ENCODE peak calls at places on chromosomes 1 and 21, in five cellular contexts. C, O, N, W and D are unnamed samples.

GRCh38 chr1:7223334-7224080 is 438.3 kb downstream of the CAMTA1 start:
- DNase-seq in W (no peak), C (peak; percentile 90), O (peak; percentile 14), N (peak; percentile 56), D (no peak)

GRCh38 chr21:14545906-14546480 is at the start of gene SAMSN1:
- DNase-seq in W (peak; percentile 54), O (peak; percentile 42), N (no peak), C (no peak), D (no peak)

GRCh38 chr1:202189012-202189790 is 4.4 kb upstream of the LGR6 start:
- DNase-seq in N (peak; percentile 11), C (peak; percentile 53), O (peak; percentile 64), W (peak; percentile 66), D (peak; percentile 73)

GRCh38 chr1:145845144-145845513 is 301 bp upstream of the NUDT17 start:
- DNase-seq in C (no peak), W (no peak), N (no peak), O (no peak), D (no peak)

GRCh38 chr1:22454476-22455056 is 2.9 kb downstream of the ZBTB40 start:
- DNase-seq in W (no peak), C (no peak), O (no peak), N (no peak), D (no peak)

GRCh38 chr21:31490471-31490870 is 146.4 kb upstream of the TIAM1 start:
- DNase-seq in C (no peak), N (no peak), O (no peak), W (no peak), D (no peak)

GRCh38 chr1:20124451-20125057 is 5.2 kb upstream of the PLA2G2D start:
- DNase-seq in C (peak; percentile 69), W (no peak), O (peak; percentile 88), N (peak; percentile 4), D (no peak)

GRCh38 chr1:62621907-62622306 is 24.6 kb downstream of the ANGPTL3 start:
- DNase-seq in O (peak; percentile 90), W (no peak), N (peak; percentile 62), C (peak; percentile 97), D (no peak)

GRCh38 chr1:181033799-181034391 is at the start of gene MR1:
- DNase-seq in C (peak; percentile 90), O (peak; percentile 90), N (peak; percentile 70), W (peak; percentile 26), D (no peak)

GRCh38 chr1:173505401-173505800 is 28.3 kb downstream of the PRDX6 start:
- DNase-seq in O (no peak), N (no peak), W (no peak), C (no peak), D (no peak)

GRCh38 chr21:33552093-33552998 is 9.5 kb downstream of the SON start:
- DNase-seq in N (no peak), W (no peak), C (no peak), O (no peak), D (no peak)

GRCh38 chr1:213905315-213905714 is 82.5 kb upstream of the PROX1 start:
- DNase-seq in N (no peak), C (no peak), W (no peak), O (no peak), D (peak; percentile 51)

GRCh38 chr1:185267278-185267677 is 49.8 kb downstream of the IVNS1ABP start:
- DNase-seq in N (no peak), W (no peak), O (no peak), C (no peak), D (no peak)

GRCh38 chr1:61117283-61117682 is 34.9 kb downstream of the NFIA start:
- DNase-seq in W (no peak), O (no peak), C (no peak), N (no peak), D (no peak)

GRCh38 chr1:44559361-44559760 is 114.9 kb downstream of the TMEM53 start:
- DNase-seq in C (no peak), W (no peak), N (no peak), O (no peak), D (no peak)

GRCh38 chr1:169601096-169601881 is 15.0 kb upstream of the F5 start:
- DNase-seq in N (no peak), C (peak; percentile 28), O (peak; percentile 57), W (no peak), D (no peak)

GRCh38 chr1:40302475-40302874 is 14.6 kb downstream of the COL9A2 start:
- DNase-seq in C (no peak), N (no peak), O (no peak), W (no peak), D (no peak)

GRCh38 chr21:36100971-36101641 is 31.3 kb downstream of the CBR1 start:
- DNase-seq in C (no peak), N (no peak), O (no peak), W (no peak), D (no peak)

GRCh38 chr1:53411541-53412152 is 47.6 kb upstream of the DMRTB1 start:
- DNase-seq in W (no peak), N (no peak), C (no peak), O (no peak), D (no peak)

GRCh38 chr1:153494976-153495535 is 34.6 kb upstream of the S100A7 start:
- DNase-seq in O (peak; percentile 76), W (peak; percentile 59), C (peak; percentile 70), N (peak; percentile 14), D (peak; percentile 68)